ENCODE peak calls at places on chromosomes 13 and 19, in four cellular contexts. J, Y, L and E are unnamed samples.

GRCh38 chr19:16371540-16371986 is 46.9 kb downstream of the KLF2 start:
- DNase-seq in Y (no peak), L (no peak), J (no peak), E (no peak)

GRCh38 chr19:23263870-23264590 is 13.8 kb upstream of the ZNF724 start:
- DNase-seq in L (no peak), Y (no peak), J (no peak), E (no peak)

GRCh38 chr13:87999141-87999765 is 328.1 kb downstream of the SLITRK5 start:
- DNase-seq in Y (no peak), J (no peak), L (peak; percentile 30), E (no peak)

GRCh38 chr19:4557186-4557970 is 2.1 kb downstream of the SEMA6B start:
- DNase-seq in Y (no peak), L (no peak), J (no peak), E (peak; percentile 66)

GRCh38 chr19:53190253-53190652 is 2.9 kb downstream of the ZNF665 start:
- DNase-seq in L (no peak), J (no peak), Y (no peak), E (no peak)

GRCh38 chr13:23488442-23488841 is 54.9 kb upstream of the SACS start:
- DNase-seq in L (peak; percentile 79), Y (peak; percentile 90), J (no peak), E (no peak)

GRCh38 chr19:30350995-30351394 is 21.2 kb upstream of the ZNF536 start:
- DNase-seq in J (no peak), L (no peak), Y (no peak), E (no peak)

GRCh38 chr19:7069904-7070226 is 362 bp downstream of the ZNF557 start:
- DNase-seq in L (no peak), J (no peak), Y (no peak), E (no peak)

GRCh38 chr13:95155093-95155492 is 146.2 kb downstream of the ABCC4 start:
- DNase-seq in L (no peak), Y (no peak), J (no peak), E (no peak)

GRCh38 chr13:73223372-73223781 is 164.6 kb downstream of the KLF5 start:
- DNase-seq in L (no peak), J (no peak), Y (no peak), E (no peak)

GRCh38 chr13:47545630-47546029 is 455.4 kb downstream of the SUCLA2 start:
- DNase-seq in L (no peak), J (no peak), Y (no peak), E (no peak)

GRCh38 chr19:32719611-32720059 is at the start of gene TDRD12:
- DNase-seq in L (no peak), Y (no peak), J (no peak), E (no peak)

GRCh38 chr13:61777902-61778301 is 362.3 kb upstream of the PCDH20 start:
- DNase-seq in Y (no peak), J (no peak), L (no peak), E (no peak)

GRCh38 chr13:111006508-111007031 is 91.7 kb upstream of the ANKRD10 start:
- DNase-seq in J (no peak), Y (peak; percentile 96), L (peak; percentile 84), E (no peak)

GRCh38 chr19:39098365-39099269 is 14.4 kb downstream of the ACP7 start:
- DNase-seq in L (no peak), Y (no peak), J (no peak), E (no peak)

GRCh38 chr13:46751811-46752635 is 44.9 kb downstream of the ESD start:
- DNase-seq in Y (no peak), J (no peak), L (peak; percentile 45), E (no peak)

GRCh38 chr13:26062853-26063444 is 11.1 kb upstream of the SHISA2 start:
- DNase-seq in Y (peak; percentile 63), L (peak; percentile 33), J (no peak), E (no peak)

GRCh38 chr19:57342582-57342981 is 8.5 kb upstream of the ZNF304 start:
- DNase-seq in Y (no peak), L (no peak), J (no peak), E (no peak)

GRCh38 chr19:56670961-56671612 is 470 bp downstream of the ZNF835 start:
- DNase-seq in Y (no peak), L (no peak), J (no peak), E (no peak)

GRCh38 chr13:110913322-110913721 is 1.5 kb downstream of the ANKRD10 start:
- DNase-seq in J (no peak), L (peak; percentile 26), Y (no peak), E (no peak)

GRCh38 chr19:10519421-10519820 is 2.2 kb upstream of the S1PR5 start:
- DNase-seq in L (no peak), Y (no peak), J (no peak), E (no peak)

GRCh38 chr13:44870456-44870929 is 118.8 kb downstream of the NUFIP1 start:
- DNase-seq in Y (no peak), J (no peak), L (no peak), E (no peak)

GRCh38 chr19:32859591-32859990 is 10.0 kb downstream of the SLC7A9 start:
- DNase-seq in Y (no peak), L (no peak), J (no peak), E (no peak)

DNA sequence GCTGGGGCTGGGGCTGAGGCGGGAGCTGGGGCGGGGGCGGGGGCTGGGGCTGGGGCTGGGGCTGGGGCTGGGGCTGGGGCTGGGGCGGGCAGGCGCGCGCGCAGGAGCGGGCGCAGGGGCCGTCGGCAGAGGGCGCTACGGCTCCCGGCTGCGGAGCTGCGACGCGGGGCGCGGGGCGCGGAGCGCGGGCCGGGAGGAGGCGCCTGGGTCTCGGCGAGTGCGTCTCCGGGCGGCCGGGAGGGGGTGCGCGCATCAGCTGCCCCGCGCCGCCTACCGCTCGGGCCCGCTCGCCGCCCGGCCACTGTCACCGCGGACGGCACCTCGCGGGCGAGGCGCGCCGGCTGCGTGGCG is 416 bp upstream of the MTUS2 start:
- DNase-seq in J (no peak), Y (no peak), L (peak; percentile 32), E (peak; percentile 82)
- TF ChIP-seq CTCF in J (no peak), Y (peak; percentile 43), L (peak; percentile 44), E (peak; percentile 67)

GRCh38 chr13:90732049-90732448 is 615.4 kb upstream of the MIR17HG start:
- DNase-seq in J (no peak), L (no peak), Y (no peak), E (no peak)
- TF ChIP-seq CTCF in J (no peak), L (no peak), Y (peak; percentile 14), E (no peak)

DNA sequence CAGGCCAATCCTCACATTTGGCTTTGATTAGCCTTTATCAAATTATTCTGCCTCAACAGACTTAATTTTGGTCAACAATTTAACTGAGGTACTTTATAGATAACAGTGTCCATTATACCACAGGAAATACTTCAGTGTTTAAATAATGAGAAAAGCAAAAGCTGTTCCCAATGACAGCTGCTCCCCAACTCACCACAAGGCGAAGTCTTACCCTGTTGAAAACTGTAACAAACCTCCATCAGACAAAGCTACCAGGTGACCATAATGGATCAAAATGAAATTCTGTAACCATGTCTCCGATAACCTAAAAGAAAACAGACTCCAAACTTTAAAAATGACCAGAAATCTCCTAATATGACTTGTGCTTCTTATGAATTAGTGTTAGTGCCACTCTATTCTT is 50.3 kb downstream of the ZNF44 start:
- DNase-seq in L (no peak), J (no peak), Y (no peak), E (no peak)
- TF ChIP-seq CTCF in L (no peak), J (no peak), Y (no peak), E (peak; percentile 34)

DNA sequence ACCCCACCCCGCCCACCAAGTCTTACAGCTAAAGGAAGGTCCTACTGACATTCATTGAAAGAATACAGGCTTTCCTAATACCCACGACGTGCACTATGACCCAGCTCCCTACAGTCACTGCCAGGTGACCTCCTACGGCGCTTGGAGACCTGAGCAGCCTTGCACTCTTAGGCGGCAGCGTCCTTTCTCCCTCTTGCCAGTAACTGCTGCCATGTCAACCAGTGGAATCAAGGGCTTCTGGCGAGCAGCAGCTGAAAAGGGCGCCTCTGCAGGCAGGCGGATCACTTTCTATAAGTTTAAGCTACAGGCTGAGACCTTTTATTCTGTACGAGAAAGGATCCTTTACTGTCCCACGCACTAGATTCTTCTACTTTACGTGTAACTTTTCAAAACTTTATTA is 2.0 kb downstream of the KCTD12 start:
- DNase-seq in Y (peak; percentile 29), L (no peak), J (no peak), E (no peak)
- TF ChIP-seq CTCF in Y (peak; percentile 70), L (no peak), J (no peak), E (peak; percentile 56)

DNA sequence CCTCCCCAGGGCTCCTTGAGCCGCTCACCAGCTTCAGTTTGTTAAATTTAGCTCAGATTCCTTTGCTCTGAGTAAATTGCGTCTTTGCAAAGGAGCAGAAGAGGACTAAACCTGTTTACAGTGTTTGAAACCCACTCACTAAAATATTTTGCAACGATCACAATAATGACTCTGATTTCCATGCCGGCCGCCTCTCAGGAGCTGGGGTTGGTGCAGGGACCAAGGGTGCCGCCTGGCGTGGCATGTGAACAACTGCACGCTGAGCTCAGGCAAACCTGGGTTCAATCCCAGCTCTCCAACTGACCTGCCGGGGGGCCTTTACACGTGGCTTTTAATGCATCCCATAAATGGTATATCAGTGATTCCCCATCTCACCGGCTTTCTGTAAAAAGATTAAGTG is 68.7 kb upstream of the CACNA1A start:
- DNase-seq in Y (no peak), L (peak; percentile 39), J (no peak), E (no peak)
- TF ChIP-seq CTCF in Y (peak; percentile 31), L (peak; percentile 40), J (no peak), E (peak; percentile 58)

GRCh38 chr19:12935071-12935470 is 1.6 kb upstream of the FARSA start:
- DNase-seq in Y (no peak), J (no peak), L (no peak), E (no peak)

GRCh38 chr19:12924621-12925310 is 5.7 kb upstream of the SYCE2 start:
- DNase-seq in L (no peak), J (no peak), Y (no peak), E (no peak)

GRCh38 chr19:12933287-12934072 is at the start of gene FARSA:
- DNase-seq in L (peak; percentile 87), Y (peak; percentile 92), J (peak; percentile 74), E (peak; percentile 89)

GRCh38 chr19:12932392-12933286 is 872 bp downstream of the FARSA start:
- DNase-seq in L (no peak), J (no peak), Y (no peak), E (no peak)

GRCh38 chr19:12930002-12930645 is 3.4 kb downstream of the FARSA start:
- DNase-seq in J (no peak), Y (no peak), L (no peak), E (no peak)
- TF ChIP-seq CTCF in J (no peak), Y (no peak), L (no peak), E (no peak)

DNA sequence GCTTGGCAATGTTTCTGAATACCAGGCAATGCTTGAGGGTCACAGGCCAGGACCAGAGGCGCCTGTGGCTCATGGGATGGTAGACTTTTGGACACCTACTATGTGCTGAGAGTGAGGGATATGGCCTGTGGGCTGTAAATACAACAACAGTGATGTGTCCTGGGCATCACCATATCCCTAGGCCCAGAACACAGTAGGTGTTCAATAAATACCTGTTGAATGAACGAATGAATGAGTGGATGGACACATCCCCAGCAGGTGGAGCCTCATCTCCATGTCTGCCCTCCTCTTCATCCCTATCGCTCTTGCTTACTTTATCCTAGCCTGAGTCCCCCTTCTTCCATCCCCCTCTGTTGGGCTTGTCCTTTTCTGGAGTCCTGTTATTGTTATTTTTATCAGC is 16.5 kb upstream of the NANOS2 start:
- DNase-seq in L (no peak), Y (no peak), J (no peak), E (no peak)
- TF ChIP-seq CTCF in L (no peak), Y (no peak), J (no peak), E (no peak)

GRCh38 chr13:60009300-60010248 is 154.2 kb downstream of the DIAPH3 start:
- DNase-seq in J (no peak), L (no peak), Y (no peak), E (no peak)
- TF ChIP-seq CTCF in J (no peak), L (no peak), Y (no peak), E (no peak)